ENCODE peak calls at places on chromosomes 2 and 18, in four cellular contexts. One of them, this sample, is unnamed.

GRCh38 chr2:18132697-18133096 is 254.2 kb downstream of the KCNS3 start:
- DNase-seq in WTC11: no peak
- DNase-seq in K562: no peak
- DNase-seq in HepG2: no peak
- DNase-seq in this sample: no peak

GRCh38 chr2:239116456-239117246 is 268.8 kb downstream of the TWIST2 start:
- DNase-seq in WTC11: no peak
- DNase-seq in K562: no peak
- DNase-seq in HepG2: no peak
- DNase-seq in this sample: no peak

GRCh38 chr2:168254158-168254935 is 7.0 kb upstream of the STK39 start:
- DNase-seq in WTC11: no peak
- DNase-seq in K562: no peak
- DNase-seq in HepG2: peak
- DNase-seq in this sample: no peak

GRCh38 chr2:219514196-219514761 is at the start of gene ASIC4:
- DNase-seq in WTC11: no peak
- DNase-seq in K562: peak
- DNase-seq in HepG2: no peak
- DNase-seq in this sample: no peak

GRCh38 chr18:62659698-62660097 is 55.6 kb upstream of the PHLPP1 start:
- DNase-seq in WTC11: no peak
- DNase-seq in K562: no peak
- DNase-seq in HepG2: no peak
- DNase-seq in this sample: no peak

GRCh38 chr2:125313806-125314205 is 1288.7 kb downstream of the CNTNAP5 start:
- DNase-seq in WTC11: peak
- DNase-seq in K562: no peak
- DNase-seq in HepG2: no peak
- DNase-seq in this sample: no peak

GRCh38 chr2:45823723-45824206 is 172.3 kb downstream of the PRKCE start:
- DNase-seq in WTC11: no peak
- DNase-seq in K562: no peak
- DNase-seq in HepG2: no peak
- DNase-seq in this sample: no peak

GRCh38 chr2:41851554-41851953 is 196.3 kb upstream of the PKDCC start:
- DNase-seq in WTC11: no peak
- DNase-seq in K562: no peak
- DNase-seq in HepG2: no peak
- DNase-seq in this sample: no peak

GRCh38 chr2:69217333-69218080 is 169.5 kb downstream of the GFPT1 start:
- DNase-seq in WTC11: no peak
- DNase-seq in K562: no peak
- DNase-seq in HepG2: no peak
- DNase-seq in this sample: no peak

GRCh38 chr18:13372405-13372995 is 153.9 kb downstream of the LDLRAD4 start:
- DNase-seq in WTC11: no peak
- DNase-seq in K562: no peak
- DNase-seq in HepG2: no peak
- DNase-seq in this sample: no peak

GRCh38 chr2:233901367-233901766 is 15.8 kb upstream of the TRPM8 start:
- DNase-seq in WTC11: no peak
- DNase-seq in K562: no peak
- DNase-seq in HepG2: no peak
- DNase-seq in this sample: no peak

GRCh38 chr2:216346781-216347180 is 25.5 kb downstream of the MARCHF4 start:
- DNase-seq in WTC11: no peak
- DNase-seq in K562: no peak
- DNase-seq in HepG2: no peak
- DNase-seq in this sample: no peak

GRCh38 chr2:205650450-205650849 is 31.9 kb upstream of the NRP2 start:
- DNase-seq in WTC11: peak
- DNase-seq in K562: no peak
- DNase-seq in HepG2: no peak
- DNase-seq in this sample: no peak

GRCh38 chr18:58267493-58267892 is 223.5 kb downstream of the NEDD4L start:
- DNase-seq in WTC11: no peak
- DNase-seq in K562: no peak
- DNase-seq in HepG2: no peak
- DNase-seq in this sample: no peak

GRCh38 chr18:63762518-63762917 is 12.7 kb upstream of the SERPINB7 start:
- DNase-seq in WTC11: no peak
- DNase-seq in K562: no peak
- DNase-seq in HepG2: no peak
- DNase-seq in this sample: no peak

GRCh38 chr2:174656035-174656434 is 58.4 kb upstream of the WIPF1 start:
- DNase-seq in WTC11: no peak
- DNase-seq in K562: no peak
- DNase-seq in HepG2: no peak
- DNase-seq in this sample: no peak

GRCh38 chr18:77392323-77392722 is 142.7 kb downstream of the GALR1 start:
- DNase-seq in WTC11: no peak
- DNase-seq in K562: no peak
- DNase-seq in HepG2: no peak
- DNase-seq in this sample: no peak

GRCh38 chr2:74947703-74948102 is 10.7 kb upstream of the POLE4 start:
- DNase-seq in WTC11: peak
- DNase-seq in K562: no peak
- DNase-seq in HepG2: peak
- DNase-seq in this sample: no peak

GRCh38 chr18:77316013-77316412 is 66.4 kb downstream of the GALR1 start:
- DNase-seq in WTC11: no peak
- DNase-seq in K562: no peak
- DNase-seq in HepG2: no peak
- DNase-seq in this sample: no peak

GRCh38 chr2:223262946-223263345 is 211.0 kb downstream of the KCNE4 start:
- DNase-seq in WTC11: no peak
- DNase-seq in K562: no peak
- DNase-seq in HepG2: no peak
- DNase-seq in this sample: no peak

GRCh38 chr18:33097126-33097525 is 324.3 kb upstream of the KLHL14 start:
- DNase-seq in WTC11: no peak
- DNase-seq in K562: no peak
- DNase-seq in HepG2: no peak
- DNase-seq in this sample: no peak

GRCh38 chr18:34492652-34493051 is 217.4 kb upstream of the DTNA start:
- DNase-seq in WTC11: no peak
- DNase-seq in K562: no peak
- DNase-seq in HepG2: peak
- DNase-seq in this sample: no peak

GRCh38 chr2:100666996-100667395 is 104.2 kb downstream of the PDCL3 start:
- DNase-seq in WTC11: no peak
- DNase-seq in K562: no peak
- DNase-seq in HepG2: no peak
- DNase-seq in this sample: no peak

GRCh38 chr2:129884221-129884786 is 95.2 kb upstream of the RAB6C start:
- DNase-seq in WTC11: no peak
- DNase-seq in K562: no peak
- DNase-seq in HepG2: no peak
- DNase-seq in this sample: no peak

GRCh38 chr2:52658598-52658997 is 1109.0 kb upstream of the CHAC2 start:
- DNase-seq in WTC11: no peak
- DNase-seq in K562: no peak
- DNase-seq in HepG2: no peak
- DNase-seq in this sample: no peak

GRCh38 chr2:30705711-30706533 is 101.3 kb downstream of the CAPN13 start:
- DNase-seq in WTC11: no peak
- DNase-seq in K562: no peak
- DNase-seq in HepG2: no peak
- DNase-seq in this sample: no peak

GRCh38 chr2:121974919-121975654 is 219.6 kb downstream of the TSN start:
- DNase-seq in WTC11: peak
- DNase-seq in K562: peak
- DNase-seq in HepG2: peak
- DNase-seq in this sample: peak

GRCh38 chr2:183010112-183010511 is 28.1 kb downstream of the NCKAP1 start:
- DNase-seq in WTC11: peak
- DNase-seq in K562: peak
- DNase-seq in HepG2: no peak
- DNase-seq in this sample: peak

GRCh38 chr2:74747411-74748080 is 86.4 kb upstream of the HK2 start:
- DNase-seq in WTC11: no peak
- DNase-seq in K562: no peak
- DNase-seq in HepG2: peak
- DNase-seq in this sample: no peak

GRCh38 chr2:135916232-135916631 is 40.0 kb upstream of the MCM6 start:
- DNase-seq in WTC11: no peak
- DNase-seq in K562: no peak
- DNase-seq in HepG2: peak
- DNase-seq in this sample: no peak

GRCh38 chr2:102081600-102081999 is 60.9 kb upstream of the IL1R1 start:
- DNase-seq in WTC11: no peak
- DNase-seq in K562: no peak
- DNase-seq in HepG2: no peak
- DNase-seq in this sample: no peak

GRCh38 chr2:102076512-102076911 is 66.0 kb upstream of the IL1R1 start:
- DNase-seq in WTC11: no peak
- DNase-seq in K562: no peak
- DNase-seq in HepG2: no peak
- DNase-seq in this sample: no peak

GRCh38 chr2:102082591-102083586 is 59.7 kb upstream of the IL1R1 start:
- DNase-seq in WTC11: no peak
- DNase-seq in K562: no peak
- DNase-seq in HepG2: peak
- DNase-seq in this sample: no peak

GRCh38 chr2:102078773-102079172 is 63.8 kb upstream of the IL1R1 start:
- DNase-seq in WTC11: no peak
- DNase-seq in K562: no peak
- DNase-seq in HepG2: no peak
- DNase-seq in this sample: no peak

DNA sequence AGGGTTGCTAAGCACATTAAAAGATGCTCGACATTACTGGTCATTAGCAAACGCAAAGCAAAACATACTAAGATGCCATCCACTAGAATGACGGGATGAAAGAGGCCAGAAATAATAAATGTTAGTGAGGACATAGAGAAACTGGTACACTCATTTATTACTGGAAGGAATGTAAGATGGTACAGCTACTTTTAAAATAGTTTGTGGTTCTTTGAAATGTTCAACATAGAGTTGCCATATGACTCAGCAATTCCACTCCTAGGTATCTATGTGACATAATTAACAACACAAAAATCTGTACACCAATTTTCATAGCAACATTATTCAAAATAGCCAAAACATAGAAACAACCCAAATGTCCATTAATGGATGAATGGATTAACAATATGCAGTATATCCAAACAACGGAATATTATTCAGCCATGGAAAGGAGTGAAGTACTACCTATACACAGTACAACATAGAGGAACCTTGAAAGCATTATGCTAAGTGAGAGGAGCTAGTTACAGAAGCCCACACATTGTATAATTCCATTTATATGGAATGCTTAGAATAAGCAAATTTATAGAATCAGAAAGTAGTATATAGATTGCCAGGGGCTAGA is 62.0 kb upstream of the IL1R1 start:
- DNase-seq in WTC11: no peak
- DNase-seq in K562: no peak
- DNase-seq in HepG2: no peak
- DNase-seq in this sample: no peak
- TF ChIP-seq ELF4 in WTC11: no peak
- TF ChIP-seq ELF4 in K562: no peak
- TF ChIP-seq ELF4 in HepG2: no peak
- TF ChIP-seq ELF4 in this sample: no peak

DNA sequence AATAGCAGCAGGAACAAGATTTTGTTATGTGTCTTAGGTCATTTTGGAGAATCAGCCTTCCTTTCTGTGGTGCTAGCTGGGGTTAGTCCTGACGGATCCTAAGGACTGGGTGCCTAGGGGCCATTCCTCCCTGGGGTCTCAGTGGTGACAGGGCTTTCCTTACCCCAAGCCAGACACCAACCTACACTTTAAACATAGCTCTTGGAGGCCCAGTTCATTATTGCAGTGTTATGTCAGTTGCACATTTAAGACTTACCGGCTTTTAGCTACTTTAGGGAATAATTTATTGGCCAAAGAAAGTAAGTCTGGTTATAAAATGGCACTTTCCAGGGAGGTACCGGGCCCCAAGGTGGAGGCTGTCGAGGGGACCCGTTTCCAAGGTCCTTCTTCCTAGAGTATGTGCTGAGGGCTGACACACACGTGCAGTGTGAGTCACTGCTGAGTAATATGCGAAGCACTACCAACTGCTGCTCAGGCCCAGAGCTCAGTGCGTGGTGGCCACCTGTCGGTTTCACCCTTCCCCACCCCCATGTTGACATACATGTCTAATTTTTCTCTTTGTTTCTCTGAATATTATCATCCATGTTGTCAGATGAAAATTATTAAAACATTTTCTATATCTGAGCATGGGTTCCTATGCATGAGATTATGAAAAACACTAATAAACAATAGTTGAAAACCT is 37.0 kb upstream of the GRHL1 start:
- DNase-seq in WTC11: no peak
- DNase-seq in K562: peak
- DNase-seq in HepG2: no peak
- DNase-seq in this sample: no peak
- TF ChIP-seq ELF4 in WTC11: no peak
- TF ChIP-seq ELF4 in K562: no peak
- TF ChIP-seq ELF4 in HepG2: no peak
- TF ChIP-seq ELF4 in this sample: no peak

GRCh38 chr2:232367016-232367415 is 11.5 kb upstream of the ALPP start:
- DNase-seq in WTC11: peak
- DNase-seq in K562: no peak
- DNase-seq in HepG2: no peak
- DNase-seq in this sample: no peak
- TF ChIP-seq ELF4 in WTC11: no peak
- TF ChIP-seq ELF4 in K562: no peak
- TF ChIP-seq ELF4 in HepG2: no peak
- TF ChIP-seq ELF4 in this sample: no peak

GRCh38 chr2:19627359-19627758 is 268.9 kb upstream of the OSR1 start:
- DNase-seq in WTC11: no peak
- DNase-seq in K562: no peak
- DNase-seq in HepG2: no peak
- DNase-seq in this sample: no peak

GRCh38 chr2:19630921-19631320 is 270.9 kb downstream of the TTC32 start:
- DNase-seq in WTC11: no peak
- DNase-seq in K562: no peak
- DNase-seq in HepG2: no peak
- DNase-seq in this sample: no peak

GRCh38 chr2:19635951-19636505 is 265.8 kb downstream of the TTC32 start:
- DNase-seq in WTC11: no peak
- DNase-seq in K562: no peak
- DNase-seq in HepG2: no peak
- DNase-seq in this sample: no peak

GRCh38 chr2:19632327-19633040 is 269.3 kb downstream of the TTC32 start:
- DNase-seq in WTC11: no peak
- DNase-seq in K562: no peak
- DNase-seq in HepG2: no peak
- DNase-seq in this sample: no peak
- TF ChIP-seq ELF4 in WTC11: no peak
- TF ChIP-seq ELF4 in K562: no peak
- TF ChIP-seq ELF4 in HepG2: no peak
- TF ChIP-seq ELF4 in this sample: no peak

DNA sequence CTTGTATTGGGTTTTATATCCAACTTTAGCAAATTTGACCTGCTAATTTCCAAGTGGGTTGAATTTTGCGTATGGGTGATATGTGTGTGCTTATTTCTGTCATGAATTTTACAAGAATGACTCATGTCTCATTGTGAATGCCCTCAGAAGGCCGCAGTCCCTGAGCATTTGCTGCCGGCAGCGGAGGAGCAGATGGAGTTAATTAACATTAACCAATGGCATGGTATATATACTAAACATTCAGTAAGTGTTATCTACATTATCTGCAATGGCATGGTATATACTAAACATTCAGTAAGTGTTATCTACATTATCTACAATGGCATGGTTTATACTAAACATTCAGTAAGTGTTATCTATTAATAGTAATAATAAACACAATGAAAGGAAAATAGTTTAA is 90.1 kb downstream of the DOK6 start:
- DNase-seq in WTC11: no peak
- DNase-seq in K562: no peak
- DNase-seq in HepG2: no peak
- DNase-seq in this sample: no peak
- TF ChIP-seq ELF4 in WTC11: no peak
- TF ChIP-seq ELF4 in K562: no peak
- TF ChIP-seq ELF4 in HepG2: no peak
- TF ChIP-seq ELF4 in this sample: no peak

This sample was measured in HEK293T.